ENCODE peak calls at places on chromosomes 16 and 17, in five cellular contexts. One of them, this sample, is unnamed.

GRCh38 chr17:60610481-60610880 is 10.5 kb downstream of the PPM1D start:
- DNase-seq in stomach: no peak
- DNase-seq in BE2C: no peak
- DNase-seq in tibial artery: no peak
- DNase-seq in AG04450: no peak
- DNase-seq in this sample: no peak

GRCh38 chr17:82118815-82119380 is 20.9 kb upstream of the FASN start:
- DNase-seq in stomach: no peak
- DNase-seq in BE2C: no peak
- DNase-seq in tibial artery: no peak
- DNase-seq in AG04450: no peak
- DNase-seq in this sample: no peak

GRCh38 chr17:9522074-9522473 is 53.5 kb downstream of the STX8 start:
- DNase-seq in stomach: no peak
- DNase-seq in BE2C: no peak
- DNase-seq in tibial artery: no peak
- DNase-seq in AG04450: peak; percentile 18
- DNase-seq in this sample: no peak

GRCh38 chr17:76714822-76715461 is 4.2 kb upstream of the MXRA7 start:
- DNase-seq in stomach: peak; percentile 72
- DNase-seq in BE2C: peak; percentile 80
- DNase-seq in tibial artery: peak; percentile 82
- DNase-seq in AG04450: no peak
- DNase-seq in this sample: peak; percentile 84

GRCh38 chr16:35543486-35543885 is 2084.1 kb downstream of the TP53TG3F start:
- DNase-seq in stomach: no peak
- DNase-seq in BE2C: no peak
- DNase-seq in tibial artery: no peak
- DNase-seq in AG04450: no peak
- DNase-seq in this sample: no peak

GRCh38 chr17:17201907-17202306 is 4.2 kb downstream of the PLD6 start:
- DNase-seq in stomach: no peak
- DNase-seq in BE2C: no peak
- DNase-seq in tibial artery: no peak
- DNase-seq in AG04450: no peak
- DNase-seq in this sample: no peak

GRCh38 chr17:64385187-64386083 is 5.2 kb downstream of the PECAM1 start:
- DNase-seq in stomach: no peak
- DNase-seq in BE2C: no peak
- DNase-seq in tibial artery: peak; percentile 82
- DNase-seq in AG04450: peak; percentile 15
- DNase-seq in this sample: peak; percentile 38

GRCh38 chr16:20940864-20941634 is 40.5 kb downstream of the LYRM1 start:
- DNase-seq in stomach: no peak
- DNase-seq in BE2C: no peak
- DNase-seq in tibial artery: no peak
- DNase-seq in AG04450: no peak
- DNase-seq in this sample: no peak

GRCh38 chr16:57894390-57895080 is 76.4 kb downstream of the CNGB1 start:
- DNase-seq in stomach: no peak
- DNase-seq in BE2C: no peak
- DNase-seq in tibial artery: no peak
- DNase-seq in AG04450: no peak
- DNase-seq in this sample: no peak

GRCh38 chr16:80369559-80369958 is 171.2 kb upstream of the DYNLRB2 start:
- DNase-seq in stomach: peak; percentile 55
- DNase-seq in BE2C: no peak
- DNase-seq in tibial artery: no peak
- DNase-seq in AG04450: peak; percentile 38
- DNase-seq in this sample: no peak

GRCh38 chr16:66372078-66372897 is 5.8 kb downstream of the CDH5 start:
- DNase-seq in stomach: no peak
- DNase-seq in BE2C: no peak
- DNase-seq in tibial artery: peak; percentile 59
- DNase-seq in AG04450: no peak
- DNase-seq in this sample: no peak

GRCh38 chr16:84183911-84184310 is 2.9 kb downstream of the TAF1C start:
- DNase-seq in stomach: no peak
- DNase-seq in BE2C: peak; percentile 65
- DNase-seq in tibial artery: no peak
- DNase-seq in AG04450: no peak
- DNase-seq in this sample: no peak

GRCh38 chr16:89693931-89694783 is 7.3 kb downstream of the SPATA2L start:
- DNase-seq in stomach: no peak
- DNase-seq in BE2C: no peak
- DNase-seq in tibial artery: no peak
- DNase-seq in AG04450: no peak
- DNase-seq in this sample: no peak

GRCh38 chr17:3475812-3476686 is at the start of gene ASPA:
- DNase-seq in stomach: no peak
- DNase-seq in BE2C: no peak
- DNase-seq in tibial artery: no peak
- DNase-seq in AG04450: no peak
- DNase-seq in this sample: no peak

GRCh38 chr17:33560165-33560564 is 267.1 kb upstream of the ASIC2 start:
- DNase-seq in stomach: no peak
- DNase-seq in BE2C: no peak
- DNase-seq in tibial artery: no peak
- DNase-seq in AG04450: no peak
- DNase-seq in this sample: no peak

GRCh38 chr16:595942-596735 is 6.3 kb downstream of the RAB40C start:
- DNase-seq in stomach: no peak
- DNase-seq in BE2C: no peak
- DNase-seq in tibial artery: no peak
- DNase-seq in AG04450: no peak
- DNase-seq in this sample: no peak

GRCh38 chr16:396605-397004 is 394 bp upstream of the NME4 start:
- DNase-seq in stomach: no peak
- DNase-seq in BE2C: peak; percentile 68
- DNase-seq in tibial artery: peak; percentile 84
- DNase-seq in AG04450: no peak
- DNase-seq in this sample: no peak